ENCODE peak calls at places on chromosome 14, in five cellular contexts. Q is PC-3, A is MM.1S, T is neuronal stem cell, J is neural progenitor cell. E is an unnamed sample.

GRCh38 chr14:90087433-90087832 is 25.6 kb downstream of the KCNK13 start:
- DNase-seq in Q (peak; percentile 73), A (no peak), T (no peak), J (no peak), E (peak; percentile 63)

GRCh38 chr14:44962573-44963528 is 861 bp downstream of the TOGARAM1 start:
- DNase-seq in Q (peak; percentile 33), A (peak; percentile 15), T (peak; percentile 43), J (peak; percentile 66), E (peak; percentile 88)

GRCh38 chr14:102975662-102976061 is 53.2 kb downstream of the AMN start:
- DNase-seq in Q (no peak), A (no peak), T (no peak), J (no peak), E (no peak)

GRCh38 chr14:95233702-95234241 is 76.4 kb upstream of the DICER1 start:
- DNase-seq in Q (no peak), A (no peak), T (no peak), J (no peak), E (peak; percentile 97)

GRCh38 chr14:28577711-28578131 is 188.9 kb upstream of the FOXG1 start:
- DNase-seq in Q (peak; percentile 95), A (no peak), T (no peak), J (no peak), E (no peak)

GRCh38 chr14:68377459-68377858 is 415.4 kb downstream of the ZFP36L1 start:
- DNase-seq in Q (no peak), A (no peak), T (no peak), J (peak; percentile 14), E (no peak)

GRCh38 chr14:47039336-47039735 is 387.8 kb upstream of the RPL10L start:
- DNase-seq in Q (no peak), A (no peak), T (no peak), J (no peak), E (no peak)

GRCh38 chr14:30966415-30967363 is 58.8 kb upstream of the AP4S1 start:
- DNase-seq in Q (peak; percentile 98), A (no peak), T (no peak), J (no peak), E (no peak)

GRCh38 chr14:37903561-37904191 is 304.0 kb upstream of the SSTR1 start:
- DNase-seq in Q (peak; percentile 83), A (peak; percentile 43), T (peak; percentile 31), J (peak; percentile 68), E (peak; percentile 96)

GRCh38 chr14:90299408-90299807 is 32.3 kb downstream of the NRDE2 start:
- DNase-seq in Q (no peak), A (no peak), T (no peak), J (no peak), E (no peak)

GRCh38 chr14:59254146-59254910 is 65.9 kb downstream of the DAAM1 start:
- DNase-seq in Q (peak; percentile 73), A (no peak), T (no peak), J (no peak), E (no peak)

GRCh38 chr14:20332946-20333782 is at the start of gene CCNB1IP1:
- DNase-seq in Q (peak; percentile 94), A (peak; percentile 75), T (peak; percentile 64), J (peak; percentile 83), E (peak; percentile 96)

GRCh38 chr14:25033358-25033757 is 16.6 kb downstream of the STXBP6 start:
- DNase-seq in Q (no peak), A (no peak), T (no peak), J (no peak), E (no peak)

GRCh38 chr14:102993523-102993922 is 63.8 kb downstream of the CDC42BPB start:
- DNase-seq in Q (peak; percentile 95), A (no peak), T (no peak), J (no peak), E (no peak)

GRCh38 chr14:38129705-38130104 is 78.0 kb upstream of the SSTR1 start:
- DNase-seq in Q (no peak), A (no peak), T (no peak), J (no peak), E (peak; percentile 71)

GRCh38 chr14:101731187-101732080 is 30.1 kb upstream of the PPP2R5C start:
- DNase-seq in Q (peak; percentile 98), A (peak; percentile 45), T (no peak), J (no peak), E (peak; percentile 56)

GRCh38 chr14:52862652-52863338 is 71.4 kb upstream of the GNPNAT1 start:
- DNase-seq in Q (no peak), A (no peak), T (no peak), J (no peak), E (no peak)

GRCh38 chr14:58992935-58993334 is 195.5 kb upstream of the DAAM1 start:
- DNase-seq in Q (no peak), A (no peak), T (no peak), J (no peak), E (no peak)

GRCh38 chr14:53285806-53286205 is 132.7 kb upstream of the DDHD1 start:
- DNase-seq in Q (peak; percentile 44), A (no peak), T (no peak), J (no peak), E (no peak)

GRCh38 chr14:70018246-70018645 is 139.0 kb downstream of the SMOC1 start:
- DNase-seq in Q (no peak), A (no peak), T (no peak), J (no peak), E (no peak)

GRCh38 chr14:101477648-101478047 is 83.6 kb upstream of the DIO3 start:
- DNase-seq in Q (peak; percentile 83), A (no peak), T (no peak), J (no peak), E (no peak)

GRCh38 chr14:64878775-64879634 is 702 bp downstream of the SPTB start:
- DNase-seq in Q (no peak), A (peak; percentile 6), T (peak; percentile 17), J (peak; percentile 37), E (no peak)

GRCh38 chr14:105709281-105710118 is 183.1 kb downstream of the TMEM121 start:
- DNase-seq in Q (no peak), A (no peak), T (no peak), J (no peak), E (no peak)

GRCh38 chr14:66804141-66804540 is 296.2 kb downstream of the GPHN start:
- DNase-seq in Q (no peak), A (no peak), T (no peak), J (no peak), E (no peak)

GRCh38 chr14:51473808-51474207 is 177.9 kb upstream of the FRMD6 start:
- DNase-seq in Q (peak; percentile 72), A (no peak), T (no peak), J (no peak), E (no peak)

GRCh38 chr14:57480044-57480443 is 13.6 kb downstream of the CCDC198 start:
- DNase-seq in Q (no peak), A (no peak), T (no peak), J (no peak), E (peak; percentile 91)

GRCh38 chr14:25111061-25111601 is 61.2 kb upstream of the STXBP6 start:
- DNase-seq in Q (no peak), A (no peak), T (no peak), J (no peak), E (no peak)

GRCh38 chr14:44657688-44658388 is 150.8 kb upstream of the FSCB start:
- DNase-seq in Q (peak; percentile 66), A (peak; percentile 6), T (peak; percentile 20), J (peak; percentile 55), E (peak; percentile 75)

GRCh38 chr14:33026850-33027420 is 88.3 kb downstream of the NPAS3 start:
- DNase-seq in Q (peak; percentile 37), A (no peak), T (no peak), J (no peak), E (no peak)

GRCh38 chr14:54487771-54488170 is 1.0 kb downstream of the GMFB start:
- DNase-seq in Q (peak; percentile 57), A (no peak), T (no peak), J (peak; percentile 20), E (no peak)

GRCh38 chr14:95039259-95039992 is 117.9 kb downstream of the DICER1 start:
- DNase-seq in Q (no peak), A (no peak), T (no peak), J (no peak), E (no peak)

GRCh38 chr14:54450535-54450934 is 9.4 kb upstream of the CNIH1 start:
- DNase-seq in Q (no peak), A (peak; percentile 32), T (no peak), J (no peak), E (peak; percentile 60)

DNA sequence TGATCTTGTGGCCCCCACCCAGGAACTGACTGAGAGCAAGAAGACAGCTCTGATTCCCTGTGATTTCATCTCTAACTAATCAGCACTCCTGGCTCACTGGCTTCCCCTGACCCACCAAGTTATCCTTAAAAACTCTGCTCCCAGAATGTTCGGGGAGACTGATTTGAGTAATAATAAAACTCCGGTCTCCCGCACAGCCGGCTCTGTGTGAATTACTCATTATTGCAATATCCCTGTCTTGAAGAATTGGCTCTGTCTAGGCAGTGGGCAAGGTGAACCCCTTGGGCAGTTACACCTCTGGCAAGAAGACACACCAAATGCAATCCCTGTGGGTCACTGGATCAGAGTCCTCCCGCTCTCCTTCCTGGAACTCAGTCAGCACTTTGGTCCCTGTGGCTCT is 21.3 kb downstream of the SLC7A7 start:
- DNase-seq in Q (no peak), A (no peak), T (no peak), J (no peak), E (no peak)
- H3K9ac ChIP-seq in Q (no peak overlapping the region), A (no peak overlapping the region), T (no peak overlapping the region), J (no peak overlapping the region), E (no peak overlapping the region)

DNA sequence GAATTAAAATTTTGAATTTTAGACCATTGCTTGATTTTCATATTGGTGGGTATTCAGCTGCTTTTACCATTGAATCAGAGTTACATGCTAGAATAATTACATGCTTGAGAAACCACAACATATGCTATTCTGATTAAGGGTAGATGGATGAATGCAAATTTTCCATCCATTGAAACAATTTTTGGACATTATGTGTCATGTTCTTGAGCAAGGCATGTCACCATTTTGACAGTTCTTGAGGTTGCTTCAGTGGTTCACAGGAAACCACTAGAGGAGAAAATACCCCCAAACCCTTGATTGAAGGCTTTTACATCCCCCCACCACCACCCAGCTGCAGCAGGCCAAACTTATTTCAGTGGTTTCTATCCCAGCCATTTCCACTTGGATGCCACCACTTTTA is 13.5 kb downstream of the UBR7 start:
- DNase-seq in Q (no peak), A (no peak), T (no peak), J (no peak), E (peak; percentile 61)
- H3K9ac ChIP-seq in Q (no peak overlapping the region), A (no peak overlapping the region), T (no peak overlapping the region), J (no peak overlapping the region), E (no peak overlapping the region)

DNA sequence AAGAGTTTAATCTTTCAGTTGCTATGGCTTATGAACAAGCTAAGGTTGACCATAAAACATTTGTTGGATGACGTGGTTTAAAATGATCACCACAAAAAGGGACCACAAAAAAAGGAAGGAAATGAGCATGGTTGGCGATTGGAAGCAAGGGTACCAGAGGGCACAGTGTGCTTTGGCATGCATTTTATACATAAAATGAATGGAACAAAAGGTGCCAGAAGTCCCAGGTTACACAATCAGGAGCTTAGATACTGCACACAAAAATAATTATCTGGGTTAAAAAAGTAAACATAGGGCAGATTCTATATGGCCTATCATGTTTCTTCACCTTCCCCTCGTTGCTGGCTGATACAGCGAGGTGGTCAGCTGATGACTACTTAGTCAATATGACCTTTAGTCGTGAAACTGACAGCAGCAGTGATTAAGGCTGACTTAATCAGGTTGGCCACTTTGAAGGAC is 50.7 kb downstream of the ZC3H14 start:
- DNase-seq in Q (peak; percentile 89), A (no peak), T (no peak), J (no peak), E (no peak)
- H3K9ac ChIP-seq in Q (no peak overlapping the region), A (no peak overlapping the region), T (no peak overlapping the region), J (no peak overlapping the region), E (no peak overlapping the region)

GRCh38 chr14:76617440-76617839 is 143.8 kb upstream of the VASH1 start:
- DNase-seq in Q (no peak), A (no peak), T (no peak), J (no peak), E (no peak)
- H3K9ac ChIP-seq in Q (no peak overlapping the region), A (no peak overlapping the region), T (no peak overlapping the region), J (no peak overlapping the region), E (no peak overlapping the region)

GRCh38 chr14:99671230-99672224 is 12.6 kb upstream of the CYP46A1 start:
- DNase-seq in Q (no peak), A (no peak), T (peak; percentile 90), J (peak; percentile 94), E (no peak)
- H3K9ac ChIP-seq in Q (no peak overlapping the region), A (no peak overlapping the region), T (peak overlapping the region; percentile 68), J (no peak overlapping the region), E (no peak overlapping the region)